ENCODE peak calls at places on chromosome 4, in six cellular contexts. H, T, G, F, O and C are unnamed samples.

GRCh38 chr4:124514588-124514987 is 197.9 kb downstream of the ANKRD50 start:
- DNase-seq in O (no peak), H (no peak), G (no peak), T (no peak), F (no peak), C (no peak)

GRCh38 chr4:66906314-66906713 is 639.0 kb downstream of the CENPC start:
- DNase-seq in F (no peak), T (no peak), O (no peak), G (no peak), H (no peak), C (no peak)

GRCh38 chr4:33060873-33061542 is 2340.8 kb downstream of the PCDH7 start:
- DNase-seq in F (no peak), H (peak; percentile 62), G (no peak), T (no peak), O (no peak), C (peak; percentile 7)

GRCh38 chr4:166481739-166482138 is 608.7 kb downstream of the TLL1 start:
- DNase-seq in O (no peak), G (no peak), T (no peak), H (no peak), F (no peak), C (no peak)

GRCh38 chr4:126965876-126966275 is 666.9 kb upstream of the INTU start:
- DNase-seq in O (no peak), T (no peak), H (no peak), F (no peak), G (no peak), C (no peak)

GRCh38 chr4:21366312-21366711 is 582.3 kb downstream of the KCNIP4 start:
- DNase-seq in T (no peak), H (no peak), F (no peak), O (no peak), G (no peak), C (no peak)

GRCh38 chr4:120018786-120019185 is 47.9 kb downstream of the MAD2L1 start:
- DNase-seq in T (no peak), O (no peak), H (no peak), G (no peak), F (no peak), C (no peak)

GRCh38 chr4:3037957-3038451 is 36.3 kb downstream of the HTT-AS start:
- DNase-seq in G (peak; percentile 29), T (no peak), F (no peak), H (peak; percentile 59), O (peak; percentile 63), C (no peak)

GRCh38 chr4:8618421-8618820 is 25.9 kb downstream of the CPZ start:
- DNase-seq in O (no peak), T (no peak), G (no peak), F (no peak), H (peak; percentile 40), C (no peak)

GRCh38 chr4:112516401-112517066 is 554 bp upstream of the NEUROG2 start:
- DNase-seq in T (no peak), F (no peak), H (no peak), G (no peak), O (peak; percentile 22), C (no peak)

GRCh38 chr4:188387134-188387791 is 248.0 kb downstream of the TRIML1 start:
- DNase-seq in O (no peak), T (no peak), F (no peak), H (no peak), G (no peak), C (no peak)

GRCh38 chr4:2058264-2059033 is 678 bp upstream of the NAT8L start:
- DNase-seq in H (no peak), O (no peak), G (no peak), T (no peak), F (no peak), C (no peak)

GRCh38 chr4:185839204-185839712 is 27.3 kb upstream of the SORBS2 start:
- DNase-seq in F (no peak), O (no peak), G (peak; percentile 33), T (no peak), H (peak; percentile 75), C (peak; percentile 77)

GRCh38 chr4:21726255-21726815 is 222.2 kb downstream of the KCNIP4 start:
- DNase-seq in H (no peak), F (no peak), T (no peak), G (no peak), O (no peak), C (no peak)

GRCh38 chr4:94306713-94307112 is 35.9 kb downstream of the HPGDS start:
- DNase-seq in F (no peak), G (no peak), O (no peak), H (no peak), T (no peak), C (no peak)

GRCh38 chr4:139603576-139604387 is 47.8 kb upstream of the SETD7 start:
- DNase-seq in H (no peak), T (no peak), F (no peak), G (peak; percentile 47), O (peak; percentile 26), C (no peak)

GRCh38 chr4:95190751-95191436 is 357.9 kb downstream of the UNC5C start:
- DNase-seq in F (no peak), H (no peak), O (no peak), T (no peak), G (peak; percentile 58), C (no peak)

GRCh38 chr4:182320580-182320979 is 77.4 kb downstream of the TENM3 start:
- DNase-seq in O (no peak), F (no peak), H (no peak), G (no peak), T (no peak), C (no peak)

GRCh38 chr4:177301127-177301639 is 8.5 kb upstream of the NEIL3 start:
- DNase-seq in T (no peak), O (no peak), F (no peak), H (no peak), G (no peak), C (no peak)

GRCh38 chr4:156672924-156673323 is 298.7 kb downstream of the PDGFC start:
- DNase-seq in O (no peak), F (no peak), G (no peak), T (no peak), H (no peak), C (no peak)

GRCh38 chr4:106430797-106431196 is 62.2 kb upstream of the GIMD1 start:
- DNase-seq in O (no peak), F (no peak), G (no peak), T (no peak), H (no peak), C (no peak)

GRCh38 chr4:108029321-108029720 is 39.6 kb downstream of the HADH start:
- DNase-seq in O (no peak), T (no peak), F (no peak), H (no peak), G (no peak), C (no peak)

DNA sequence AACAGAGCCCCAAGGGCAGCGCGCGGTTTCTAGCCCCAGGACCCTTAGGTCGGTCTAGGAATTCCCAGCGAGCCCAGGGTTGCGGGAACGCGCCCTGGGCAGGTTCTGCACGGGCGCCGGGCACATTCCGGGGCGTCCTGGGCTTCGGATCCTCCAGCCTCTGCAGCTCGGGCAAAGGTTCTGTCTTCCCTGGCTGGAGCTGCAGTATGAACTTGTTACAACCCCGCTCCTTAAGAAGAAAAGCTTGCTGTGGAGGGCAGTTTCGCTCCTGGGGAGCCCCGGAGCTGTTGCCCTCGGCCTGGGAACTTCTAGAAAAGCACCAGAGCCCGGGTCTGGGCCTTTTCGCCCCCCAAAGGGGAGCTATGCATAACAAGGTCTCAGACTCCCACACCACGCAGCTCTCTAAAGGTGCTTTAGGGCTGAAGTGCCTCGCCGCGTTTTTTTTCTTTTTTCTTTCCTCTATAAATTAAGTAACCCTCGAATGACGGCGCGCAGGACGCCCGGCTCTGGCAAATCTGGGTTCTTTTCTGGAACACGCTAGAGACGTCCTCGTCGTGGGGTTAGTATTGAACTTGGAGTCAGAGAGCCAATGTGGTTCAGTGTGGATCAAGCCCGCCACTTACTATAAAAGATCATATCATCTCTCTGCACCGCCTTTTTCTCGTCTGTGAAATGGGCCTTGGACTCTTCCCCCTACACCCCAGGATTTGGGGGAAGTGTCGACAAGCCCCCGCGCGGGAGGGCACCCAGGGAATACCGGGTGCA is 5.7 kb downstream of the MSX1 start:
- DNase-seq in G (no peak), H (no peak), F (no peak), T (no peak), O (no peak), C (no peak)
- H3K27me3 ChIP-seq in G (no peaks in the 10 kb centered on the region), H (no peaks in the 10 kb centered on the region), F (peaks cover 78% of the 10 kb centered on the region), T (peaks cover 89% of the 10 kb centered on the region), O (peaks cover 100% of the 10 kb centered on the region), C (peaks cover 72% of the 10 kb centered on the region)

DNA sequence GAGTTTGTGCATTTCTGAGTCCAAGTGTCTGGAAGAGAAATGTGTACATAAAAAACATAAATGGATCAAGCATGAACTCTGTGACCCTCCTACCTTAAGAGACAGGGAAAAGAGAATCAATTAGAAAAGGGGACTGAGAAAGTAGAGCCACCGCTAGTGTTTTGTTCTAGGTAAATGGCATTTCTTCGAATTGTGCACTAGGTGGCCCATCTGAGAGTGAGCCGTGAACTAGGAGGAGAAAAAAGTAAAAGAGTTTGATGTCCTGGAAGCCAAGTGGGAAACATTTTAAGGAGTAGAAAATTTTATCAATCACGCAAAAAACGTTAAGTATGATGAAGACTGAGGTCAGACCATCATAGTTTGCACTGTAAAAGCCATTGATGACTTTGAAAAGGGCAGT is 55.1 kb downstream of the NAF1 start:
- DNase-seq in F (no peak), O (no peak), G (no peak), H (no peak), T (no peak), C (no peak)
- TF ChIP-seq CTCF in F (no peak), O (no peak), G (no peak), H (peak; percentile 39), T (no peak), C (peak; percentile 61)

GRCh38 chr4:142281999-142282398 is 564.1 kb downstream of the INPP4B start:
- DNase-seq in F (no peak), G (no peak), T (no peak), H (no peak), O (no peak), C (no peak)
- H3K27ac ChIP-seq in F (no peak overlapping the region), G (no peak overlapping the region), T (no peak overlapping the region), H (no peak overlapping the region), O (no peak overlapping the region), C (no peak overlapping the region)

GRCh38 chr4:13528823-13529129 is 15.5 kb downstream of the NKX3-2 start:
- DNase-seq in G (no peak), F (no peak), O (no peak), T (no peak), H (no peak), C (no peak)
- H3K27me3 ChIP-seq in G (peaks cover 26% of the 10 kb centered on the region), F (peaks cover 32% of the 10 kb centered on the region), O (peaks cover 99% of the 10 kb centered on the region), T (peaks cover 46% of the 10 kb centered on the region), H (peaks cover 6% of the 10 kb centered on the region), C (peaks cover 94% of the 10 kb centered on the region)

GRCh38 chr4:152348670-152349069 is 187.2 kb downstream of the FBXW7 start:
- DNase-seq in T (no peak), G (no peak), O (no peak), H (no peak), F (no peak), C (no peak)
- TF ChIP-seq CTCF in T (no peak), G (no peak), O (peak; percentile 13), H (peak; percentile 13), F (no peak), C (peak; percentile 8)